ENCODE peak calls at places on chromosome 15, in five cellular contexts. Q is neural progenitor cell, N is astrocyte, Z is A549, K is fibroblast of lung. W is an unnamed sample.
A peak's percentile ranks its signal among the peaks of the same experiment; 100 is the strongest.

GRCh38 chr15:67125589-67126502 is 60.4 kb downstream of the SMAD3 start:
- DNase-seq in Z (peak; percentile 93), K (peak; percentile 98), Q (no peak), N (peak; percentile 98), W (peak; percentile 93)

GRCh38 chr15:78714890-78715289 is 73.9 kb upstream of the CHRNB4 start:
- DNase-seq in Z (no peak), Q (no peak), K (peak; percentile 13), N (no peak), W (no peak)

GRCh38 chr15:82056900-82057825 is 11.3 kb upstream of the MEX3B start:
- DNase-seq in Z (no peak), Q (peak; percentile 45), K (no peak), N (no peak), W (no peak)

GRCh38 chr15:45648521-45649200 is 13.8 kb downstream of the SQOR start:
- DNase-seq in Z (peak; percentile 24), K (peak; percentile 76), N (peak; percentile 61), Q (no peak), W (peak; percentile 77)

GRCh38 chr15:57150066-57150865 is 226.0 kb upstream of the CGNL1 start:
- DNase-seq in N (peak; percentile 78), K (peak; percentile 82), Q (no peak), Z (no peak), W (no peak)

GRCh38 chr15:39431371-39431770 is 149.5 kb upstream of the THBS1 start:
- DNase-seq in Z (no peak), N (peak; percentile 69), Q (no peak), K (peak; percentile 74), W (no peak)

GRCh38 chr15:67834593-67835348 is 5.1 kb downstream of the RNU6-1 start:
- DNase-seq in N (no peak), Q (peak; percentile 72), K (no peak), Z (no peak), W (no peak)

GRCh38 chr15:42737529-42738328 is 801 bp upstream of the CDAN1 start:
- DNase-seq in Z (no peak), N (no peak), K (no peak), Q (no peak), W (peak; percentile 34)

GRCh38 chr15:66452971-66453580 is 44.5 kb downstream of the SNAPC5 start:
- DNase-seq in K (no peak), Z (no peak), Q (no peak), N (no peak), W (no peak)

GRCh38 chr15:40091861-40092415 is 16.7 kb downstream of the BMF start:
- DNase-seq in Z (no peak), Q (peak; percentile 85), K (no peak), N (no peak), W (no peak)

GRCh38 chr15:78307977-78308376 is 8.6 kb upstream of the SKIC8 start:
- DNase-seq in N (no peak), Z (no peak), K (no peak), Q (no peak), W (no peak)

GRCh38 chr15:90819850-90820249 is 48.5 kb upstream of the FURIN start:
- DNase-seq in Z (no peak), N (no peak), K (no peak), Q (no peak), W (no peak)

GRCh38 chr15:78374436-78375393 is 34.6 kb downstream of the CRABP1 start:
- DNase-seq in K (no peak), N (no peak), Z (peak; percentile 62), Q (no peak), W (peak; percentile 73)

GRCh38 chr15:51768018-51768417 is 16.6 kb downstream of the TMOD2 start:
- DNase-seq in Q (no peak), K (no peak), Z (no peak), N (no peak), W (no peak)

GRCh38 chr15:49379996-49380395 is 43.0 kb upstream of the FGF7 start:
- DNase-seq in N (no peak), Z (no peak), K (no peak), Q (no peak), W (no peak)

GRCh38 chr15:101803676-101804075 is 367 bp downstream of the OR4F6 start:
- DNase-seq in Z (no peak), Q (no peak), N (peak; percentile 18), K (peak; percentile 40), W (no peak)

GRCh38 chr15:85763157-85763556 is 31.6 kb downstream of the KLHL25 start:
- DNase-seq in Z (no peak), Q (no peak), N (no peak), K (no peak), W (no peak)

GRCh38 chr15:85762756-85763127 is 32.0 kb downstream of the KLHL25 start:
- DNase-seq in Z (no peak), Q (no peak), K (no peak), N (no peak), W (no peak)

GRCh38 chr15:85760531-85761371 is 34.0 kb downstream of the KLHL25 start:
- DNase-seq in Q (no peak), Z (peak; percentile 41), N (no peak), K (no peak), W (no peak)

GRCh38 chr15:85762039-85762755 is 32.5 kb downstream of the KLHL25 start:
- DNase-seq in N (no peak), Q (no peak), Z (no peak), K (no peak), W (no peak)

DNA sequence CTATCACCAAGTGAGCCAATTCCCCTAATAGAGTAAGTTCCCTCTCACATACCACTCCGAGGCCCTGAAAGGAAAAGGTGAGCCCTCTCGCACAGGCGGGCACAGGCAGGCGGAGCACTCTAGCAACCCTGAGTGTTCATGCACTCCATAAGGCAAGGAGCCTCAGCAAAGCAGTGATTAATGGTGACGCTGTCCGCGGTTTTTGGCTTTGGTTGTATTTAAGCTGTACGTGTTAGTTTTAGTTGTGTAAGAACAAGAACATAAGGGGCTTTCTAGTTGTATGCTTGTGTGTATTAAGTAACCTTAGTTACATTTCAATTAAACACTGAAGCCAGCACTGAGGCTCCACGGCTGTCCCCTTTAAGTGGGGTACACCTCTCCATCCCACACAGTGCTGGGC is 33.1 kb downstream of the KLHL25 start:
- DNase-seq in Z (no peak), Q (no peak), N (peak; percentile 87), K (peak; percentile 88), W (no peak)
- H3K27ac ChIP-seq in Z (no peak overlapping the region), Q (no peak overlapping the region), N (peak overlapping the region; percentile 23), K (no peak overlapping the region), W (no peak overlapping the region)

DNA sequence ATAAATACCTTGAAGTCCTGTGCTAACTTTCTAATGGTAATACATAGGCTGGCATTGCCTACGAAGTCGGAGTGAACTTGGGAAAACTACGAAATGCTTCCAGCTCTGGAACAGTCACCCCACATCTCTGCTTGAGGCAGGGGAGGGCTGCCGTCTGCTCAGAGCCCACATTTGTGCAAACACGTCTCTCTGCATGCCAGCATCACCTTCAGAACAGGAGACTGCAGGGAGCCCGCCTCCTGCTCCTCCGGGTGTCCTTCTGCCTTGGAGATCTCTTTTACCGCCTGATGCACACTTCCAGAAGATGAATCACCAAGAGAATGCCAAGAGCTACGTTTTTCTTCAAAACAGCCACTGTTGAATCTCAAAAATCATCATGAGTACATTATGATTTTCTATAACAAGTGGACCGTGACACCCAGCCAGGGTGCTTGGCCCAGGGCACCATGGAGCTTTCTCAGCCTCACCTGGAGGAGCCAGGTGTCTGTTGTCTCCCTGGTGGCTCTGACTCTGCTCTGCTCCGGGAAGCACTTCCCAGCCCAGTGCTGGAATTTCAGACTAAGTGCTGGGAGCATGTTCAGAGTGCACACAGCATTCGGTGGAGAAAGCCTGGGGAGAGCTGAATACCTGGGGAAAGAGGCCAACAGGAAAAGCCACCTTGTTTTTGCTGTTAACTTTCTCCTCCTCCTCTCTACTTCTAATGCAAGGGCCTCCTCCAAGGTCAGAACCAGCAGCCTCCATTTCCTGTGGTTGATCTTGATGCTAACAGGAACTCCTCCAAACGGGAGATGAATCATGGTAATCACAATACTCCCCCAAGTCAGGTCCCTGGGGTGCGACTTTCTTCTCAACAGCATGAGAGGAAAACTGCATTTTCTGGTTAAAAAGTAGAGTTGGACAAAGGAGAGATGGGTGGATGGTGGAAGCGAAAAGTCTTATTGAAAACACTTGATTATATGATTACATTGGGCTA is 467.7 kb downstream of the GABRG3 start:
- DNase-seq in Z (no peak), N (peak; percentile 16), Q (no peak), K (peak; percentile 46), W (no peak)
- H3K4me2 ChIP-seq in Z (no peak overlapping the region), N (peak overlapping the region; percentile 52), Q (no peak overlapping the region), K (no peak overlapping the region), W (no peak overlapping the region)

GRCh38 chr15:62870216-62870615 is 172.3 kb upstream of the TPM1 start:
- DNase-seq in K (no peak), N (no peak), Q (no peak), Z (no peak), W (no peak)
- H3K27ac ChIP-seq in K (no peak overlapping the region), N (no peak overlapping the region), Q (no peak overlapping the region), Z (no peak overlapping the region), W (no peak overlapping the region)

GRCh38 chr15:71501344-71502128 is 308.8 kb upstream of the NR2E3 start:
- DNase-seq in Q (no peak), N (no peak), K (no peak), Z (no peak), W (no peak)

GRCh38 chr15:71493526-71493925 is 316.8 kb upstream of the NR2E3 start:
- DNase-seq in N (no peak), K (no peak), Z (no peak), Q (no peak), W (no peak)

GRCh38 chr15:71495381-71495780 is 315.0 kb upstream of the NR2E3 start:
- DNase-seq in N (no peak), Q (no peak), Z (no peak), K (no peak), W (no peak)

GRCh38 chr15:71494565-71494964 is 315.8 kb upstream of the NR2E3 start:
- DNase-seq in N (no peak), Z (no peak), Q (no peak), K (no peak), W (no peak)

GRCh38 chr15:71496336-71496955 is 313.9 kb upstream of the NR2E3 start:
- DNase-seq in N (peak; percentile 12), Z (no peak), Q (no peak), K (peak; percentile 29), W (no peak)
- H3K4me2 ChIP-seq in N (peak overlapping the region; percentile 48), Z (no peak overlapping the region), Q (no peak overlapping the region), K (no peak overlapping the region), W (no peak overlapping the region)

DNA sequence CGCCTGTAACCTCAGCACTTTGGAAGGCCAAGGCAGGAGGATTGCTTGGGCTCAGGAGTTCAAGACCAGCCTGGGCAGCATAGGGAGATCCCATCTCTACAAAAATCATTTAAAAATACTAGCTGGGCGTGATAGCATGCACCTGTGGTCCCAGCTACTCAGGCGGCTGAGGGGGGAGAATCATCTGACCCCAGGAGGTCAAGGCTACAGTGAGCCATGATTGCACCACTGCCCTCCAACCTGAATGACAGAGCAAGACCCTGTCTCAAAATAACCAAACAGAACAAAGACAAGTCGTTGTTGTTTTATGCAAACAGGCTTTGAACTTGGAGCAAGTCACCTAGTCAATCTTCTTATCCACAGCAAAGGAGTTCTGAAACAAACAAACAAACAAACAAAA is 82.0 kb upstream of the AKAP13 start:
- DNase-seq in Z (no peak), Q (no peak), K (no peak), N (no peak), W (no peak)
- H3K27ac ChIP-seq in Z (no peak overlapping the region), Q (no peak overlapping the region), K (no peak overlapping the region), N (no peak overlapping the region), W (no peak overlapping the region)